ENCODE peak calls at places on chromosomes 2 and 18, in eight cellular contexts. C is astrocyte of the spinal cord, Z is fibroblast of mammary gland, E is endothelial cell, X is astrocyte, R is mesothelial cell of epicardium, B is tibial artery, V is neural progenitor cell. D is an unnamed sample.

GRCh38 chr2:144331652-144332355 is 188.1 kb downstream of the ZEB2 start:
- DNase-seq in E (peak; percentile 66), R (no peak), B (peak; percentile 89), Z (no peak), V (peak; percentile 62), X (peak; percentile 46), C (no peak), D (no peak)

GRCh38 chr2:122417114-122417513 is 661.7 kb downstream of the TSN start:
- DNase-seq in E (no peak), C (no peak), B (no peak), X (no peak), V (no peak), R (no peak), Z (no peak), D (no peak)

GRCh38 chr2:176128172-176129012 is 1.1 kb upstream of the HOXD8 start:
- DNase-seq in E (peak; percentile 24), C (peak; percentile 32), X (no peak), B (no peak), R (no peak), V (peak; percentile 68), Z (peak; percentile 45), D (no peak)

GRCh38 chr2:173872714-173873113 is 92.5 kb downstream of the SP3 start:
- DNase-seq in E (no peak), R (no peak), Z (no peak), V (no peak), C (no peak), X (no peak), B (no peak), D (no peak)

GRCh38 chr2:190506666-190507065 is 27.9 kb downstream of the NEMP2 start:
- DNase-seq in X (no peak), Z (no peak), E (no peak), R (no peak), C (no peak), V (no peak), B (no peak), D (no peak)

GRCh38 chr2:202378661-202379338 is 2.7 kb downstream of the BMPR2 start:
- DNase-seq in B (no peak), C (peak; percentile 39), X (no peak), Z (no peak), V (no peak), E (no peak), R (no peak), D (no peak)

GRCh38 chr2:15913146-15913545 is 27.2 kb upstream of the MYCN start:
- DNase-seq in Z (no peak), E (no peak), V (no peak), C (no peak), R (no peak), X (no peak), B (no peak), D (no peak)

GRCh38 chr18:46624127-46624526 is 32.9 kb downstream of the LOXHD1 start:
- DNase-seq in V (no peak), E (no peak), C (no peak), Z (no peak), R (no peak), B (no peak), X (no peak), D (no peak)

GRCh38 chr2:11932053-11932512 is 185.7 kb downstream of the LPIN1 start:
- DNase-seq in V (no peak), C (no peak), X (no peak), R (no peak), E (no peak), B (no peak), Z (no peak), D (no peak)

GRCh38 chr2:58156780-58157179 is 84.3 kb downstream of the FANCL start:
- DNase-seq in C (peak; percentile 83), Z (peak; percentile 53), V (no peak), E (no peak), X (peak; percentile 80), R (no peak), B (no peak), D (no peak)

DNA sequence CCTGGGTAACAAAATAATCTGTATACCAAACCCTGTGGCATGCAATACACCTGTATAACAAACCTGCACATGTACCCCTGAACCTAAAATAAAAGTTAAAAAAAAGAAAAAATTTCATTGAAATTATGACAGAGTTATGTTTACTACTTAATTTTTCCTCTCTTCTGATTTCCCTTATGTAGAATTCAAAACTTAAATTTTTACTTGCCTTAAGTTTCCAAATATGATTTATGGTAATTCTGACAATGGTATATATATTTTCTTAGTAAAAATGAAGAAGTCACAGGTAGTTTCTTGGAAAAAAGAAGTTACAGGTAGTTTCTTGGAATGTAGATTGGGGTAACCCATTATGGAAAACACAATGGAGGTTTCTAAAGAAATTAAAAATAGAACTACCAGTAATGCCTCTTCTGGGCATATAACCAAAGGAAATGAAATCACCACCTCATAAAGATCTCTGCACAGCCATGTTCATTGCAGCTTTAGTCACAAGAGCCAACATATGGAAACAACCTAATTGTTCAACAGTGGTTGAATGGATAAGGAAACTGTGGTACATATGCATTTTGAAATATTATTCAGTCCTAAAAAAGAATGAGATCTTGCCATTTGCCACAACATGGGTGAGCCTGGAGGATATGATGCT is 164.9 kb downstream of the BABAM2 start:
- DNase-seq in V (no peak), E (no peak), B (no peak), Z (peak; percentile 63), X (peak; percentile 13), C (peak; percentile 22), R (no peak), D (no peak)
- TF ChIP-seq CTCF in V (no peak), E (no peak), B (no peak), Z (no peak), X (no peak), C (no peak), R (no peak), D (no peak)

GRCh38 chr18:49510393-49511115 is 23.5 kb upstream of the C18orf32 start:
- DNase-seq in R (peak; percentile 53), Z (peak; percentile 53), B (no peak), C (peak; percentile 45), V (peak; percentile 68), E (peak; percentile 54), X (no peak), D (no peak)
- TF ChIP-seq CTCF in R (peak; percentile 62), Z (peak; percentile 94), B (peak; percentile 76), C (peak; percentile 93), V (peak; percentile 97), E (peak; percentile 68), X (peak; percentile 94), D (no peak)

GRCh38 chr2:239360008-239360407 is 40.8 kb downstream of the HDAC4 start:
- DNase-seq in V (no peak), R (no peak), X (no peak), E (no peak), B (no peak), C (no peak), Z (no peak), D (peak; percentile 11)

GRCh38 chr2:239360421-239361310 is 40.2 kb downstream of the HDAC4 start:
- DNase-seq in X (no peak), B (no peak), Z (no peak), R (no peak), V (no peak), E (no peak), C (no peak), D (peak; percentile 21)

GRCh38 chr2:239359194-239359912 is 41.5 kb downstream of the HDAC4 start:
- DNase-seq in E (no peak), B (no peak), V (no peak), C (no peak), R (no peak), X (no peak), Z (no peak), D (peak; percentile 11)

GRCh38 chr2:239362497-239362896 is 38.3 kb downstream of the HDAC4 start:
- DNase-seq in R (no peak), V (no peak), Z (no peak), X (no peak), E (no peak), C (no peak), B (no peak), D (no peak)

GRCh38 chr2:239361311-239361642 is 39.5 kb downstream of the HDAC4 start:
- DNase-seq in B (no peak), V (peak; percentile 27), X (no peak), E (no peak), Z (no peak), R (no peak), C (peak; percentile 27), D (no peak)
- TF ChIP-seq CTCF in B (no peak), V (peak; percentile 45), X (peak; percentile 9), E (no peak), Z (peak; percentile 22), R (no peak), C (peak; percentile 59), D (no peak)

DNA sequence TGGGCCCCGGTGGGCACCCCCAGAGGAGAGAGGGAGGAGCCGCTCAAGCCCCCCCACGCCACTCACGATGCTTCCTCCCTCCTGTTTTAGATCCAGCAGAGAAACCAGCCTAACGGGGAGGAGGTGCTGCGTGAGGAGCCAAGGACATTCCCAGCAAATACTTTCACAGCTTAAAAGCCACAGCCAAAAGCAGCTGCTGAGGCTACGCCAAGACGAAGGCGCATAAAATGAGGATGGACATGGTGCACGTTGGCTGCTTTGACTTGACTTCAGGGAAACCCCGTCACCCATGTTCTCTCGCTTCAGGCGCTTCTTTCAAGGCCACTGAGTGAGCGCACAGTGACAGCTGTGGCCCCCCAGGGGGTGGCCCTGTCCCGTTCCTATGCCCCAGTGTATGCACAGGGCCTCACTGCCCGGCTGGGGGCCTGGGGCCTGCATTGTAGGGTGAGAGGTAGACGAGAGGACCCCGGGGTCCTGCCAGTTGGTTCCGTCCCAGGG is 72.1 kb upstream of the PXDN start:
- DNase-seq in V (no peak), Z (peak; percentile 64), B (peak; percentile 88), E (no peak), R (no peak), X (peak; percentile 67), C (peak; percentile 47), D (no peak)
- TF ChIP-seq CTCF in V (no peak), Z (no peak), B (no peak), E (no peak), R (no peak), X (no peak), C (no peak), D (no peak)

GRCh38 chr2:100292022-100292580 is 30.2 kb downstream of the LONRF2 start:
- DNase-seq in R (peak; percentile 69), C (peak; percentile 85), V (peak; percentile 9), B (no peak), Z (peak; percentile 87), E (no peak), X (peak; percentile 98), D (peak; percentile 50)
- TF ChIP-seq CTCF in R (no peak), C (no peak), V (no peak), B (no peak), Z (peak; percentile 10), E (no peak), X (no peak), D (no peak)